ENCODE peak calls at places on chromosomes 11 and 22, in four cellular contexts. B is K562, E is A549, K is HepG2. H is an unnamed sample.

GRCh38 chr22:18111759-18112330 is 1.2 kb downstream of the TUBA8 start:
- DNase-seq in B (no peak), E (no peak), K (no peak), H (peak)

GRCh38 chr22:42990131-42990838 is 24.7 kb downstream of the PACSIN2 start:
- DNase-seq in B (no peak), E (peak), K (peak), H (no peak)

GRCh38 chr11:69920500-69921428 is 101.5 kb upstream of the FGF3 start:
- DNase-seq in K (no peak), B (no peak), E (no peak), H (peak)

GRCh38 chr22:44536411-44536810 is 38.4 kb upstream of the RTL6 start:
- DNase-seq in K (no peak), B (no peak), E (no peak), H (no peak)

GRCh38 chr11:4804280-4804679 is at the start of gene OR52R1:
- DNase-seq in E (no peak), K (no peak), B (no peak), H (no peak)

GRCh38 chr22:35318346-35319215 is 18.9 kb downstream of the TOM1 start:
- DNase-seq in K (no peak), B (no peak), E (no peak), H (no peak)

GRCh38 chr11:118872403-118872821 is 11.3 kb upstream of the CXCR5 start:
- DNase-seq in E (no peak), B (no peak), K (no peak), H (no peak)

GRCh38 chr11:116471608-116472007 is 301.2 kb downstream of the BUD13 start:
- DNase-seq in E (no peak), B (no peak), K (peak), H (no peak)

GRCh38 chr11:36492724-36493304 is 17.3 kb downstream of the TRAF6 start:
- DNase-seq in K (peak), B (peak), E (peak), H (no peak)

GRCh38 chr22:39212721-39213376 is 31.9 kb downstream of the PDGFB start:
- DNase-seq in E (peak), B (peak), K (peak), H (peak)

GRCh38 chr11:75655619-75656018 is 13.2 kb downstream of the MAP6 start:
- DNase-seq in B (no peak), K (no peak), E (no peak), H (no peak)

GRCh38 chr22:32720924-32721323 is 80.6 kb upstream of the TIMP3 start:
- DNase-seq in E (no peak), K (peak), B (no peak), H (no peak)

GRCh38 chr11:2679011-2679676 is 20.6 kb downstream of the KCNQ1OT1 start:
- DNase-seq in E (no peak), K (no peak), B (no peak), H (no peak)

GRCh38 chr11:121415861-121416260 is 36.3 kb upstream of the SORL1 start:
- DNase-seq in B (no peak), E (no peak), K (no peak), H (no peak)

GRCh38 chr11:7555067-7555699 is 41.4 kb downstream of the PPFIBP2 start:
- DNase-seq in K (no peak), B (no peak), E (no peak), H (no peak)

GRCh38 chr22:38758276-38758945 is 2.6 kb upstream of the SUN2 start:
- DNase-seq in K (no peak), B (peak), E (no peak), H (no peak)

GRCh38 chr11:120810251-120810650 is 213.7 kb upstream of the TBCEL start:
- DNase-seq in K (no peak), E (no peak), B (no peak), H (no peak)

GRCh38 chr11:126339073-126339865 is 16.2 kb upstream of the ST3GAL4 start:
- DNase-seq in E (no peak), B (no peak), K (no peak), H (no peak)

GRCh38 chr22:39718921-39719320 is 148.4 kb downstream of the CACNA1I start:
- DNase-seq in B (no peak), E (no peak), K (no peak), H (no peak)

GRCh38 chr11:19651654-19652053 is 61.0 kb upstream of the NAV2 start:
- DNase-seq in E (no peak), K (no peak), B (no peak), H (no peak)

GRCh38 chr11:111939836-111940604 is 2.9 kb downstream of the DIXDC1 start:
- DNase-seq in B (no peak), K (no peak), E (no peak), H (no peak)

GRCh38 chr11:94909371-94909820 is 64.0 kb downstream of the CWC15 start:
- DNase-seq in K (no peak), E (no peak), B (no peak), H (no peak)

GRCh38 chr22:25137577-25138525 is 61.8 kb upstream of the CRYBB3 start:
- DNase-seq in B (peak), E (no peak), K (no peak), H (no peak)

GRCh38 chr11:123103326-123103980 is 41.5 kb upstream of the HSPA8 start:
- DNase-seq in K (peak), B (peak), E (peak), H (no peak)

GRCh38 chr11:113602483-113602882 is 103.6 kb downstream of the TMPRSS5 start:
- DNase-seq in K (no peak), B (no peak), E (no peak), H (no peak)

DNA sequence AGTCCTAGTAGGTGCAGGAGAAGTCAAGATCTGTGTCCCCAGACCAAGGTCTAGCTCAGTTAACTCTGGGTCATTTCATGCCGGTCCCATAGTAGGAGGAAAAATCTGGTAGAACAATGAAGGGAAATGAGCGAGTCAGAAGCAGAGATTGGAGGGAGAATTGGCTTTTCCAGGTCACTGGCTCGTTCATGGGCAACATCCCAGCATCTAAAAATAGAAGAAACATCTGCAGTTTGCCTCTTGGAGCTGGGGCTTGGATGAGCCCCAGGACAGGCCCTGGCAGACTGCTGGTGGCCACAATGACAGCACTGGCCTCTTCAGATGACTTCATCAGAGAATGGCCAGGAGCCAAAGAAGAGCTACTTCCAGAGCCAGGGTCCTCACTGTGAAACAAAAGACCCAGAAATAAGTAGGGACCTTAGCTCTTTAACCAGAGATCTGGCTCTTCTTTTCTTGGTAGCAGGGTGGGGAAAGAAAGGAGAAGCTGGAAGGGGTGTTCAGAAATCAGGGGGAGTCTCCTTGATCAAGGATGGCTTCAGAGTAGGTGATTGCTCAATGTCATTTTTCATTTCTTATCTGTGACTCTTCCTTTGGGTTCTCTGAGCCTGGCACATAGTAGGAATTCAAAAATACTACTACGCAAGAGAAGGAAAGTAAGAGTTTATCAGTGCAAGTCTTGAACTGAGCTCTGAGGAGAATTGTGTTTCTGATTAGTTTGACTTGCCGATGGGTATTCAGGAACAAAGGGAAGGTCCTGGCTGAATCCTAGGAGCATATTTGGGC is 102.6 kb downstream of the TMPRSS5 start:
- DNase-seq in K (no peak), E (no peak), B (no peak), H (no peak)
- TF ChIP-seq RNF2 in K (no peak), E (no peak), B (no peak), H (no peak)

DNA sequence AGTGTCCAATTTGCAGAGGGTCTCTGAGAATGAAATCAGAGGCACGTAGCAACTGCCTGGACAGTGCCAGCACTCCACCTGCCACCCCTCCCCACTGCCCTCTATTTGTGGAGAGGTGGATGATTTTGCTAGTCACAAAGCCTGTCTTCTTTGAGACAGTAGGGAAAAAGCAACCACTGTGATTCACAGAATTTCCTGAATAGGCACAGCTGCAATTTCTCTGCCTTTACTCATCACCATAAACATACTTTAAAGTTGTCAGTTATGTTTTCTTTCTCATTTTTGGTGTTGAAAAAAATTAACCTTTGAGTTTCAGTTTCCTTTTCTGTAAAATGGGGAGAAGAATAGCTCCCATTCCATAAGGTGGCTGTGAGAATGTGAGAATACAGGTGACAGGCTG is 134.3 kb downstream of the TEAD1 start:
- DNase-seq in K (no peak), E (no peak), B (no peak), H (no peak)
- TF ChIP-seq RNF2 in K (no peak), E (no peak), B (no peak), H (no peak)

DNA sequence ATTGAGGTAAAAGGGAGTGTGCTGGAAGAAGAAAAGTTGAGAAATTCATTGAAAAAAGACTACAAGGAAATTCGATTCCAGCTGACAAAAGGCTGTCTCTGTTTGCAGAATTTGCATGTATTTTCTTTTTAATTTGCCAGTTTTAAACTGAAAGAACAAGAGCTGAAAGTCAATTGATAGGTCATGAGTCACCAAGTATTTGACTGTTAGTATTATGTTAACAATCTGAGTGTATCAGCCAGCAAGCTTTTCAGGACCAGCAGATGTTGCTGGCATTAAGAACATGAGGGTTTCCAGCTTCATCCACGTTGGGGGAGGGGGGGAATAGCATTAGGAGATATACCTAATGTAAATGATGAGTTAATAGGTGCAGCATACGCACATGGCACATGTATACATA is 726.7 kb downstream of the METTL15 start:
- DNase-seq in K (no peak), B (no peak), E (no peak), H (no peak)
- TF ChIP-seq RNF2 in K (no peak), B (no peak), E (no peak), H (no peak)

DNA sequence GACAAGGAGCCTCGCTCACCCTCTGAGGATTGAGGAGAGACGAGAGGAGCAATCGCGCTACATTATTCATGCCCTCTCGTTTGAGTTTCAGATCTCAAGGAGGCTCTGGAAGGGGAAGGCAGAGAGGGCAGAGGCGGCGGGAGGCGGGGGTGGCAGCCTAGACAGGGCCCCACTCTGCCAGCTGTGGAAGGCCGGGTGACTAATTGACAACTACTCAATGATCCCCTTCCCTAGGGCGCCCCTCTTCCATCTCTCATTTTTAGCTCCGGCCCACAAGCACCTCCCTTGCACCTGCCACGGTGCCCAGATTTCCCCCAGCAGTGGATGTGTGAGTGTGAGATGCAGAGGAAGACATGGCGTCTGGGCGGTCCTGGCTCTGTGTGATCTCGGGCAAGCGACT is 255.6 kb downstream of the MIAT start:
- DNase-seq in E (no peak), B (no peak), K (no peak), H (no peak)
- TF ChIP-seq RNF2 in E (no peak), B (no peak), K (no peak), H (no peak)

GRCh38 chr22:37051629-37052385 is at the start of gene KCTD17:
- DNase-seq in E (peak), K (no peak), B (peak), H (peak)
- TF ChIP-seq RNF2 in E (no peak), K (no peak), B (no peak), H (no peak)